ENCODE peak calls at places on chromosomes 2 and 18, in five cellular contexts. R, Z, F, J and B are unnamed samples.

GRCh38 chr2:85911836-85912692 is 23.3 kb upstream of the ST3GAL5 start:
- DNase-seq in R (peak; percentile 61), Z (peak; percentile 85), F (no peak), J (no peak), B (peak; percentile 64)

GRCh38 chr2:218125626-218126080 is at the start of gene CXCR2:
- DNase-seq in R (no peak), Z (no peak), F (no peak), J (peak; percentile 17), B (no peak)

GRCh38 chr2:73925853-73926492 is 707 bp upstream of the DGUOK start:
- DNase-seq in R (no peak), Z (no peak), F (peak; percentile 85), J (no peak), B (no peak)

GRCh38 chr2:195520671-195521155 is 136.3 kb upstream of the SLC39A10 start:
- DNase-seq in R (peak; percentile 98), Z (peak; percentile 99), F (peak; percentile 50), J (no peak), B (no peak)

GRCh38 chr2:105775809-105776559 is 31.3 kb downstream of the NCK2 start:
- DNase-seq in R (no peak), Z (no peak), F (no peak), J (peak; percentile 73), B (no peak)

GRCh38 chr2:71157124-71157802 is 26.8 kb downstream of the MPHOSPH10 start:
- DNase-seq in R (peak; percentile 24), Z (peak; percentile 18), F (peak; percentile 62), J (peak; percentile 63), B (peak; percentile 69)

GRCh38 chr2:128577141-128577930 is 258.7 kb upstream of the HS6ST1 start:
- DNase-seq in R (no peak), Z (no peak), F (no peak), J (no peak), B (no peak)

GRCh38 chr2:95026471-95027368 is 1.2 kb downstream of the MAL start:
- DNase-seq in R (no peak), Z (no peak), F (no peak), J (no peak), B (no peak)

GRCh38 chr18:58307441-58307840 is 263.4 kb downstream of the NEDD4L start:
- DNase-seq in R (no peak), Z (no peak), F (no peak), J (no peak), B (no peak)

GRCh38 chr2:1203772-1204171 is 209.5 kb upstream of the TPO start:
- DNase-seq in R (no peak), Z (no peak), F (no peak), J (no peak), B (no peak)

GRCh38 chr2:120314656-120315366 is 31.1 kb upstream of the INHBB start:
- DNase-seq in R (no peak), Z (no peak), F (no peak), J (no peak), B (no peak)

GRCh38 chr2:234488913-234489451 is 7.9 kb downstream of the ARL4C start:
- DNase-seq in R (no peak), Z (no peak), F (no peak), J (peak; percentile 59), B (no peak)

GRCh38 chr2:237354930-237355329 is 59.0 kb downstream of the COL6A3 start:
- DNase-seq in R (peak; percentile 11), Z (peak; percentile 72), F (no peak), J (no peak), B (no peak)

GRCh38 chr18:27673861-27674260 is 488.8 kb upstream of the CHST9 start:
- DNase-seq in R (no peak), Z (no peak), F (no peak), J (no peak), B (no peak)

GRCh38 chr2:240887631-240888030 is 8.3 kb downstream of the MAB21L4 start:
- DNase-seq in R (no peak), Z (no peak), F (no peak), J (no peak), B (no peak)

GRCh38 chr18:6917082-6917481 is 187.6 kb downstream of the ARHGAP28 start:
- DNase-seq in R (no peak), Z (peak; percentile 4), F (no peak), J (no peak), B (no peak)

GRCh38 chr18:6921571-6921970 is 192.1 kb downstream of the ARHGAP28 start:
- DNase-seq in R (no peak), Z (no peak), F (no peak), J (no peak), B (no peak)

GRCh38 chr18:6923220-6923619 is 193.7 kb downstream of the ARHGAP28 start:
- DNase-seq in R (no peak), Z (no peak), F (peak; percentile 52), J (no peak), B (no peak)

GRCh38 chr18:6920099-6920955 is 190.8 kb downstream of the ARHGAP28 start:
- DNase-seq in R (peak; percentile 86), Z (peak; percentile 68), F (peak; percentile 75), J (no peak), B (peak; percentile 58)
- TF ChIP-seq CTCF in R (peak; percentile 92), Z (peak; percentile 82), F (peak; percentile 67), J (peak; percentile 40), B (peak; percentile 64)

DNA sequence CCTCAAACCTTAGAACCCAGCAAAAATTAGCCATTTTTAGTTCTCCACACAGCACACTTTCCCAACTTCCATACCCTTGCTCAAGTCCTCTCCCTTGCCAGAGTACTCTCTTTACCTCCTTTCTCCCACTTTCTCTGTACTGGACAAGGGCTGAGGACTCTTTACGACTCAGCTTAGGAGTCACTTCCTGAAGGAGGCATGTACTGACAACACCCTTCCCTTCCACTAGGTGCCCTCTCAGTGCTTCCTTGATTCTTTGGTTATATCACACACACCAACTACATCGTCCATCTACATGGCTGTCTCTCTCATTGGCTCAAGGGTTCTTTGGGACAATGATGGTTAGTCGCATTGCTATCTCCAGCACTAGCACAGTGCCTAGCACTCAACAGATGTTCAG is 5.2 kb upstream of the C18orf63 start:
- DNase-seq in R (peak; percentile 33), Z (peak; percentile 60), F (no peak), J (no peak), B (peak; percentile 32)
- TF ChIP-seq CTCF in R (peak; percentile 74), Z (peak; percentile 47), F (no peak), J (peak; percentile 40), B (peak; percentile 24)

DNA sequence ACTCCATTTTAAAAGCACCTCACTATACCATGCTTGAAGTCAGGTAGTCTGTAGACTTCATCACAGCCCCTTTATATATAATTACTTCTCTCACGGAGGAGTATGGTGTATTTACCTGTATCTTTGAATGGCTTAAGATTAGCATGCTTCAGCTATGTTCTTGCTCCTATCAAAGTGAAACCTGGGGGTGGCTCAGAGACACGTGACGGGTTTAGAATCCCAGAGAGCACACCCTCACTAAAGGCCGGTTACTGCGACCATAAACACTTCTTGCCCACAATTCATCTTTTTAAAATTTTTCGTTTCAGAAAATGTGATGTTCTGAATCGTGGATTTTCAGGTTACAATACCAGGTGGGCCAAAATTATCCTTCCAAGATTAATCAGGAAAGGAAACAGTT is 3.6 kb downstream of the IAH1 start:
- DNase-seq in R (no peak), Z (no peak), F (no peak), J (no peak), B (no peak)
- TF ChIP-seq CTCF in R (no peak), Z (no peak), F (no peak), J (no peak), B (no peak)

GRCh38 chr2:40028792-40029488 is 249.9 kb upstream of the THUMPD2 start:
- DNase-seq in R (no peak), Z (no peak), F (no peak), J (no peak), B (no peak)
- TF ChIP-seq CTCF in R (no peak), Z (no peak), F (no peak), J (no peak), B (no peak)

GRCh38 chr2:146820672-146821071 is 1024.2 kb upstream of the ACVR2A start:
- DNase-seq in R (peak; percentile 72), Z (peak; percentile 4), F (no peak), J (no peak), B (peak; percentile 86)
- TF ChIP-seq CTCF in R (no peak), Z (no peak), F (no peak), J (no peak), B (no peak)

DNA sequence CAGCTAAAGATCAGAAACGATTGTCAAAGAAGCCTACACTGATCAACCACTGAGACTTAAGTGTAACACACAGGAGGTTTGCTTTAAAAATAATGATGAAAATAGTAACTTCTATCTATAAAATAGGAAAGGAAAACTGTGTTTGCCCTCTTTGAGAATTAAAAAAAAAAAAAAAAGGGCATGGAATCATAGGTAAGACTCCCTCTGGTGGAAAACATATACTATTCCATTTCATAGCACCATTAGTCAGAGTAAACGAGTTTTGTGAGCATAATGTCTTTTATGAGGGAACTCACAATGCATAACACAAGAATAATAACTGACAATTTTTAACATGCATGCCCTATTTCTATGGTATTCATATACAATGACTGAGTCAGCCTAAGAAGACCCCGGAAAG is 36.3 kb downstream of the SLC35F5 start:
- DNase-seq in R (no peak), Z (peak; percentile 20), F (no peak), J (no peak), B (peak; percentile 28)
- TF ChIP-seq CTCF in R (peak; percentile 35), Z (peak; percentile 52), F (peak; percentile 53), J (peak; percentile 14), B (peak; percentile 53)

DNA sequence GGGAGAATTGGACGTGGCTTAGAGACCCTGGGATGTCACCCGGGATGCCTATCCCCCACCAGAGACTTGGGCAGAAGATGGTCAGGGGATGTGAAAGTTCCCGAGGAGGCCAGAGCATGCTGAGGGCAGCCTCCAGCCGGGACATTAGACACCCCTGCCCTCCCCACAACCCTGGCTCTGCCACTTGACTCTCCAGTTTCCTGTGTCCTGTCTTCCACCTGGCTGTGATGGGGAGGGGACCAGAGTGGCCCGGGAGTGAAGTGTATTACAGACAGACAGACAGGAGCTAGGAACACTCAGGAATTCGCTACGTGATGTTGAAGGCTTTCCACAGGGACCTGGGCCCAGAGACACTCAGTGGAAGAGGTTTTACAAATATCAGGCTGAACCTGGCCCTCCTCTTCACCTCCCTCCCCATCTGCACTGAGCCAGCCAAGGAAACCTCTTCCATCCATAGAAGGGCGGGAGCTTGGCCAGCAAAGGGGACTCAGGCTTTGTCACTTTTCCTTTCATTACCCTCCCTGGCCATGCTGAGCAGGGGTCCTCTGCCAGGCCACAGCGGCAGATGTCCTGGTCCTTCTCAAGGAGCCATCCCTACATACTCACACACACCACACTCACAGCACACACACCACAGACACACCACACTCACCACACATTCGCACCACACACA is 60.7 kb downstream of the SDC1 start:
- DNase-seq in R (no peak), Z (no peak), F (no peak), J (no peak), B (peak; percentile 32)
- TF ChIP-seq CTCF in R (no peak), Z (no peak), F (no peak), J (no peak), B (no peak)

GRCh38 chr18:8050616-8051314 is 483.6 kb downstream of the PTPRM start:
- DNase-seq in R (no peak), Z (no peak), F (no peak), J (no peak), B (no peak)
- TF ChIP-seq CTCF in R (no peak), Z (no peak), F (no peak), J (no peak), B (no peak)

GRCh38 chr18:64288446-64288845 is 139.6 kb upstream of the LINC00305 start:
- DNase-seq in R (no peak), Z (no peak), F (no peak), J (no peak), B (peak; percentile 5)

GRCh38 chr18:64283059-64283458 is 134.2 kb upstream of the LINC00305 start:
- DNase-seq in R (no peak), Z (no peak), F (no peak), J (no peak), B (no peak)

GRCh38 chr18:64287926-64288325 is 139.0 kb upstream of the LINC00305 start:
- DNase-seq in R (no peak), Z (no peak), F (no peak), J (no peak), B (no peak)
- TF ChIP-seq CTCF in R (no peak), Z (no peak), F (no peak), J (no peak), B (no peak)